ENCODE peak calls at places on chromosomes 4 and X, in seven cellular contexts. E, F, A, J, G, S and H are unnamed samples.

GRCh38 chrX:146243071-146243470 is 425.4 kb downstream of the SLITRK2 start:
- DNase-seq in F (no peak), A (no peak), J (no peak), E (no peak), S (no peak), G (no peak), H (no peak)

GRCh38 chr4:64272432-64272831 is 136.8 kb downstream of the TECRL start:
- DNase-seq in S (no peak), J (no peak), E (no peak), G (no peak), F (no peak), A (no peak), H (no peak)

GRCh38 chr4:54229631-54230478 is 762 bp downstream of the PDGFRA start:
- DNase-seq in A (peak; percentile 77), S (no peak), E (no peak), F (peak; percentile 64), J (no peak), G (peak; percentile 61), H (no peak)

GRCh38 chr4:154643493-154643892 is 31.0 kb upstream of the FGG start:
- DNase-seq in J (no peak), F (no peak), A (no peak), G (no peak), E (no peak), S (no peak), H (no peak)

GRCh38 chr4:126341927-126342326 is 1027.2 kb downstream of the FAT4 start:
- DNase-seq in A (no peak), G (no peak), F (peak; percentile 9), J (no peak), S (no peak), E (no peak), H (no peak)

GRCh38 chrX:12984629-12985303 is 9.9 kb downstream of the TMSB4X start:
- DNase-seq in G (no peak), S (no peak), A (no peak), J (no peak), E (no peak), F (no peak), H (no peak)

GRCh38 chrX:153875391-153876111 is 10.4 kb downstream of the L1CAM start:
- DNase-seq in A (peak; percentile 94), E (no peak), G (peak; percentile 82), S (peak; percentile 52), J (peak; percentile 57), F (peak; percentile 50), H (peak; percentile 78)

GRCh38 chr4:151166662-151167061 is 67.2 kb downstream of the RPS3A start:
- DNase-seq in A (no peak), S (no peak), G (no peak), F (no peak), E (no peak), J (no peak), H (no peak)

GRCh38 chrX:19865567-19866363 is 21.6 kb downstream of the SH3KBP1 start:
- DNase-seq in S (no peak), J (no peak), G (no peak), E (no peak), A (no peak), F (no peak), H (no peak)

GRCh38 chr4:176792348-176793059 is at the start of gene VEGFC:
- DNase-seq in A (peak; percentile 35), F (peak; percentile 85), J (peak; percentile 58), G (peak; percentile 89), E (no peak), S (no peak), H (peak; percentile 44)

GRCh38 chrX:149151805-149152757 is 353.0 kb downstream of the IDS start:
- DNase-seq in F (no peak), J (no peak), A (no peak), G (no peak), E (no peak), S (no peak), H (no peak)

GRCh38 chrX:29890004-29890403 is 325.4 kb upstream of the MAGEB2 start:
- DNase-seq in E (no peak), J (no peak), G (peak; percentile 22), F (no peak), A (no peak), S (no peak), H (no peak)

GRCh38 chr4:140426610-140427103 is 791 bp downstream of the CLGN start:
- DNase-seq in J (no peak), E (no peak), A (peak; percentile 76), S (no peak), F (peak; percentile 59), G (peak; percentile 73), H (peak; percentile 35)

GRCh38 chr4:186725422-186726149 is 1.9 kb upstream of the FAT1 start:
- DNase-seq in J (peak; percentile 77), S (no peak), E (no peak), F (peak; percentile 80), G (peak; percentile 86), A (peak; percentile 82), H (peak; percentile 59)

GRCh38 chr4:52244773-52245360 is 193.8 kb downstream of the SPATA18 start:
- DNase-seq in E (no peak), S (no peak), J (no peak), G (no peak), F (no peak), A (no peak), H (no peak)

GRCh38 chrX:24148118-24148517 is 1.4 kb upstream of the ZFX start:
- DNase-seq in A (no peak), S (no peak), G (no peak), E (no peak), F (no peak), J (no peak), H (no peak)

GRCh38 chrX:123138473-123138872 is 45.6 kb upstream of the GRIA3 start:
- DNase-seq in E (no peak), G (no peak), S (no peak), J (no peak), F (no peak), A (no peak), H (no peak)

GRCh38 chrX:63250253-63250868 is 100.8 kb downstream of the SPIN4 start:
- DNase-seq in G (peak; percentile 73), J (no peak), A (peak; percentile 62), F (peak; percentile 81), E (no peak), S (no peak), H (peak; percentile 41)

GRCh38 chr4:930827-931193 is 1.3 kb downstream of the GAK start:
- DNase-seq in J (no peak), G (no peak), S (no peak), E (no peak), A (no peak), F (no peak), H (no peak)

GRCh38 chrX:130974323-130974722 is 71.3 kb upstream of the ENOX2 start:
- DNase-seq in G (no peak), S (no peak), E (no peak), A (no peak), F (no peak), J (no peak), H (no peak)

GRCh38 chr4:85966308-85966882 is 393.5 kb downstream of the MAPK10 start:
- DNase-seq in J (no peak), F (no peak), S (no peak), E (no peak), G (no peak), A (no peak), H (no peak)